ENCODE peak calls at places on chromosomes 13 and 19, in four cellular contexts. G is SK-N-SH, L is HepG2, E is K562. T is an unnamed sample.

GRCh38 chr19:51546650-51547396 is 15.4 kb upstream of the SIGLEC6 start:
- DNase-seq in G (no peak), L (no peak), E (peak), T (no peak)

GRCh38 chr19:8194528-8195275 is 14.5 kb upstream of the CERS4 start:
- DNase-seq in G (no peak), L (no peak), E (peak), T (no peak)

GRCh38 chr13:102195566-102196462 is 206.0 kb downstream of the FGF14 start:
- DNase-seq in G (peak), L (no peak), E (no peak), T (no peak)

GRCh38 chr13:107305178-107305577 is 737.2 kb upstream of the ARGLU1 start:
- DNase-seq in G (no peak), L (no peak), E (no peak), T (no peak)

GRCh38 chr19:912181-913079 is 589 bp downstream of the R3HDM4 start:
- DNase-seq in G (no peak), L (no peak), E (peak), T (no peak)

GRCh38 chr13:73058741-73059459 is at the start of gene KLF5:
- DNase-seq in G (peak), L (peak), E (peak), T (peak)

GRCh38 chr19:13958043-13958442 is 5.7 kb downstream of the DCAF15 start:
- DNase-seq in G (no peak), L (no peak), E (peak), T (no peak)

GRCh38 chr13:19959141-19959830 is 759 bp downstream of the ZMYM2 start:
- DNase-seq in G (peak), L (peak), E (peak), T (peak)

GRCh38 chr13:79799049-79799448 is 318.1 kb downstream of the NDFIP2 start:
- DNase-seq in G (peak), L (no peak), E (no peak), T (no peak)

GRCh38 chr19:13872695-13873389 is 4.1 kb upstream of the NANOS3 start:
- DNase-seq in G (peak), L (no peak), E (peak), T (no peak)

GRCh38 chr13:26985285-26985878 is 186.2 kb downstream of the USP12 start:
- DNase-seq in G (peak), L (peak), E (peak), T (peak)

GRCh38 chr19:48624067-48624594 is 4.8 kb downstream of the SPHK2 start:
- DNase-seq in G (peak), L (peak), E (peak), T (peak)

GRCh38 chr19:1852294-1852646 is 4.0 kb upstream of the REXO1 start:
- DNase-seq in G (no peak), L (no peak), E (peak), T (no peak)

GRCh38 chr19:2422951-2423880 is 4.2 kb downstream of the TIMM13 start:
- DNase-seq in G (no peak), L (no peak), E (no peak), T (no peak)

GRCh38 chr19:46704379-46705076 is 12.4 kb downstream of the PRKD2 start:
- DNase-seq in G (peak), L (peak), E (peak), T (no peak)

GRCh38 chr19:14218615-14219330 is 12.8 kb upstream of the ADGRL1 start:
- DNase-seq in G (no peak), L (no peak), E (no peak), T (no peak)

GRCh38 chr13:44243198-44243852 is 130.3 kb upstream of the SERP2 start:
- DNase-seq in G (peak), L (peak), E (peak), T (peak)

GRCh38 chr19:10010247-10010691 is at the start of gene COL5A3:
- DNase-seq in G (peak), L (no peak), E (no peak), T (no peak)

GRCh38 chr19:10682397-10683063 is 18.7 kb upstream of the QTRT1 start:
- DNase-seq in G (no peak), L (no peak), E (no peak), T (no peak)

GRCh38 chr13:76872686-76873085 is 13.5 kb downstream of the KCTD12 start:
- DNase-seq in G (no peak), L (no peak), E (no peak), T (no peak)

GRCh38 chr19:18500820-18501219 is 21.1 kb downstream of the ELL start:
- DNase-seq in G (no peak), L (no peak), E (no peak), T (no peak)

GRCh38 chr19:49632576-49632975 is 7.4 kb downstream of the RRAS start:
- DNase-seq in G (no peak), L (no peak), E (no peak), T (no peak)

GRCh38 chr19:32269831-32270230 is 75.6 kb upstream of the ZNF507 start:
- DNase-seq in G (no peak), L (no peak), E (no peak), T (no peak)

GRCh38 chr13:99067160-99067985 is 89.5 kb upstream of the DOCK9 start:
- DNase-seq in G (no peak), L (peak), E (no peak), T (peak)

GRCh38 chr13:71118779-71119364 is 748.1 kb downstream of the DACH1 start:
- DNase-seq in G (no peak), L (no peak), E (no peak), T (no peak)

GRCh38 chr13:113810640-113811039 is 51.6 kb downstream of the TMEM255B start:
- DNase-seq in G (no peak), L (no peak), E (no peak), T (no peak)

GRCh38 chr19:33767898-33768413 is 28.7 kb upstream of the KCTD15 start:
- DNase-seq in G (no peak), L (peak), E (peak), T (no peak)

GRCh38 chr13:85520445-85520844 is 278.8 kb downstream of the SLITRK6 start:
- DNase-seq in G (no peak), L (no peak), E (no peak), T (no peak)

GRCh38 chr19:35718345-35719041 is 690 bp downstream of the KMT2B start:
- DNase-seq in G (peak), L (no peak), E (peak), T (no peak)

GRCh38 chr19:56746367-56746766 is 74.8 kb upstream of the ZNF835 start:
- DNase-seq in G (no peak), L (no peak), E (no peak), T (no peak)

GRCh38 chr13:80654638-80655249 is 313.8 kb upstream of the SPRY2 start:
- DNase-seq in G (no peak), L (no peak), E (peak), T (no peak)

GRCh38 chr13:50801087-50801931 is 42.2 kb downstream of the DLEU7 start:
- DNase-seq in G (peak), L (peak), E (peak), T (peak)

GRCh38 chr19:6807291-6807690 is 34.8 kb downstream of the VAV1 start:
- DNase-seq in G (no peak), L (no peak), E (no peak), T (no peak)

GRCh38 chr19:6803036-6803404 is 30.5 kb downstream of the VAV1 start:
- DNase-seq in G (no peak), L (no peak), E (no peak), T (no peak)

GRCh38 chr19:6809262-6809661 is 36.8 kb downstream of the VAV1 start:
- DNase-seq in G (no peak), L (no peak), E (no peak), T (no peak)

GRCh38 chr19:6808494-6808893 is 36.0 kb downstream of the VAV1 start:
- DNase-seq in G (no peak), L (no peak), E (no peak), T (no peak)

DNA sequence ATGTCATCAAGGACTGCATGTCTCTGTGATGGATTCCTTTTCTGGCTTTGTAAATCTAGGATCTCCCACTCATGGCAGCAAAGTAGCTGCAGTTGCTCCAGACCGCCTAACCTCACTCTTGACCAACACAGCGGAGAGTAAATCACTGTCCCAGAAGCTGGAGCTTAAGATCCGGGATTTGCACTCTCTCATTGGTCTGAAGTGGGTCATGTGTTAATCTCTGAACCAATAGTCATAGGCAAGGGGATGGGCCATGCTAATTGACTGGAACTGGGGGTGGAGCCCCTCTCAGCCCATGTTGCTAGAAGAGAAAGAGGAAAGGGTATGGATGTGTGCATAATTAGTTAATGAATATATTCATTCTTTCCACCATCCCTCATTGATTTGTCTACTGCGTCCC is 34.0 kb downstream of the VAV1 start:
- DNase-seq in G (no peak), L (no peak), E (peak), T (peak)
- TF ChIP-seq JUND in G (no peak), L (no peak), E (no peak), T (no peak)

DNA sequence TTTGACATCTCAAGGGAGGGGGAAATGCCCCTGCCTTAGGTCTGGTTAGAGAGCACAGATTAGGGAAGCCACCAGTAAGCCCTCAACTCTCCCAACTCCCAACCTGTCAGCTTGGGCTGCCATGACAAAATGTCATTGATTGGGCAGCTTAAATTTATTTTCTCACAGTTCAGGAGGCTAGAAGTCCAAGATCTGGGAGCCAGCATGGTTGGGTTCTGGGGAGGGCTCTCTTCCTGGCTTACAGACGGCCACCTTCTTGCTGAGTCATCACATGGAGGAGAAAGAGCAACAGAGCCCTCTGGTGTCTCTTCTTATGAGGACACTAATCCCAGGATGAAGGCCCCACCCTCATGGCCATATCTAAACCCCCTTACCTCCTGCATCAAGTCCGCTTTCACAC is 24.2 kb downstream of the C19orf12 start:
- DNase-seq in G (no peak), L (peak), E (peak), T (peak)
- TF ChIP-seq ELF1 in G (no peak), L (no peak), E (no peak), T (no peak)

GRCh38 chr13:112671359-112671758 is 18.5 kb upstream of the ATP11A start:
- DNase-seq in G (no peak), L (no peak), E (no peak), T (no peak)
- TF ChIP-seq JUND in G (no peak), L (no peak), E (no peak), T (no peak)

GRCh38 chr19:16095071-16095571 is 16.6 kb upstream of the RAB8A start:
- DNase-seq in G (no peak), L (no peak), E (no peak), T (no peak)
- TF ChIP-seq ELF1 in G (no peak), L (no peak), E (no peak), T (no peak)